ENCODE peak calls at places on chromosomes 11 and 22, in eight cellular contexts. F is GM12892; B is body of pancreas; O is GM03348; Y is right atrium auricular region; I is activated T-helper 1 cell treated with anti-CD3 and anti-CD28 coated beads, Interleukin-2, amount 50 U/mL, for 16 hours; Z is stimulated activated effector memory CD8-positive, alpha-beta T cell treated with anti-CD3 and anti-CD28 coated beads, Interleukin-12 subunit alpha, Interleukin-12 subunit beta, amount 100 ng/mL, for 72 hours; E is fibroblast of the conjunctiva. T is an unnamed sample.

GRCh38 chr22:42080287-42080686 is 787 bp downstream of the SMDT1 start:
- DNase-seq in I (no peak), B (peak), Y (no peak), O (peak), F (no peak), Z (no peak), E (no peak), T (no peak)

GRCh38 chr11:31801298-31801702 is 9.8 kb downstream of the PAX6 start:
- DNase-seq in E (no peak), F (no peak), B (no peak), O (no peak), Y (no peak), Z (no peak), I (no peak), T (no peak)

GRCh38 chr22:50699754-50700386 is 27.2 kb downstream of the SHANK3 start:
- DNase-seq in O (no peak), I (no peak), Y (no peak), E (no peak), Z (no peak), F (no peak), B (no peak), T (no peak)

GRCh38 chr11:44746894-44747293 is 20.1 kb downstream of the TSPAN18 start:
- DNase-seq in O (no peak), Y (no peak), I (no peak), E (no peak), B (no peak), F (no peak), Z (no peak), T (no peak)

GRCh38 chr11:120563698-120564572 is 52.4 kb downstream of the GRIK4 start:
- DNase-seq in B (no peak), Z (no peak), Y (no peak), E (no peak), O (no peak), F (no peak), I (no peak), T (no peak)

GRCh38 chr11:93945596-93945995 is 75.6 kb upstream of the HEPHL1 start:
- DNase-seq in Z (no peak), Y (no peak), B (no peak), I (no peak), E (no peak), O (no peak), F (no peak), T (no peak)

GRCh38 chr11:45335434-45335833 is 49.3 kb upstream of the SYT13 start:
- DNase-seq in O (no peak), B (no peak), E (no peak), F (no peak), Z (peak), Y (no peak), I (no peak), T (no peak)

GRCh38 chr11:2581931-2582435 is 117.8 kb downstream of the KCNQ1OT1 start:
- DNase-seq in Z (no peak), Y (no peak), O (no peak), E (no peak), I (no peak), F (no peak), B (peak), T (no peak)

GRCh38 chr22:35872451-35872850 is 154.8 kb downstream of the APOL5 start:
- DNase-seq in Z (no peak), E (no peak), B (no peak), F (no peak), I (no peak), O (no peak), Y (no peak), T (no peak)

GRCh38 chr22:35330258-35330861 is 30.7 kb downstream of the TOM1 start:
- DNase-seq in F (no peak), O (peak), I (peak), E (peak), Z (no peak), B (peak), Y (peak), T (no peak)

GRCh38 chr11:128508785-128509518 is 78.4 kb downstream of the ETS1 start:
- DNase-seq in B (no peak), E (no peak), Y (no peak), Z (no peak), F (no peak), I (no peak), O (no peak), T (no peak)

GRCh38 chr11:2882681-2883110 is 2.9 kb downstream of the CDKN1C start:
- DNase-seq in Y (no peak), E (no peak), B (no peak), Z (no peak), I (no peak), F (no peak), O (no peak), T (no peak)

GRCh38 chr11:33234397-33235168 is 22.6 kb upstream of the HIPK3 start:
- DNase-seq in O (no peak), Y (no peak), F (no peak), B (no peak), Z (no peak), I (no peak), E (no peak), T (no peak)

GRCh38 chr11:134528453-134528852 is 116.4 kb upstream of the B3GAT1 start:
- DNase-seq in B (no peak), I (no peak), Y (no peak), O (no peak), Z (no peak), E (no peak), F (no peak), T (peak)

GRCh38 chr22:21791635-21792625 is 56.3 kb upstream of the YPEL1 start:
- DNase-seq in Z (peak), F (no peak), O (no peak), E (no peak), I (peak), Y (peak), B (no peak), T (no peak)

GRCh38 chr22:36156515-36157419 is 3.8 kb downstream of the APOL3 start:
- DNase-seq in O (peak), E (peak), F (peak), Y (peak), Z (peak), I (peak), B (peak), T (no peak)

GRCh38 chr11:133907841-133908241 is 48.9 kb downstream of the IGSF9B start:
- DNase-seq in B (no peak), F (no peak), I (no peak), Y (no peak), O (no peak), E (no peak), Z (no peak), T (no peak)

GRCh38 chr11:28529540-28530410 is 421.6 kb downstream of the METTL15 start:
- DNase-seq in O (peak), B (no peak), Z (no peak), E (peak), F (no peak), Y (no peak), I (no peak), T (no peak)

GRCh38 chr11:72581067-72581466 is 93.2 kb downstream of the PDE2A start:
- DNase-seq in I (no peak), B (no peak), O (no peak), Y (no peak), Z (no peak), F (no peak), E (no peak), T (no peak)

GRCh38 chr11:1233351-1234053 is 10.6 kb downstream of the MUC5B start:
- DNase-seq in F (peak), I (no peak), E (no peak), Z (no peak), O (no peak), B (no peak), Y (no peak), T (no peak)

GRCh38 chr22:20652582-20652981 is 121.3 kb upstream of the SERPIND1 start:
- DNase-seq in Y (peak), E (no peak), Z (peak), F (no peak), O (no peak), I (no peak), B (no peak), T (no peak)

GRCh38 chr11:2378527-2379210 is 1.6 kb downstream of the CD81 start:
- DNase-seq in O (peak), E (peak), F (no peak), Z (no peak), Y (no peak), I (no peak), B (peak), T (no peak)

GRCh38 chr22:45271667-45272188 is 13.0 kb upstream of the UPK3A start:
- DNase-seq in F (no peak), E (no peak), Y (peak), O (no peak), I (no peak), B (peak), Z (no peak), T (no peak)

GRCh38 chr11:77654770-77655434 is 17.3 kb upstream of the CLNS1A start:
- DNase-seq in O (no peak), F (no peak), Y (no peak), Z (no peak), E (no peak), B (no peak), I (no peak), T (no peak)

GRCh38 chr11:85627332-85627997 is at the start of gene DLG2:
- DNase-seq in F (no peak), I (no peak), E (peak), O (peak), B (no peak), Y (no peak), Z (peak), T (no peak)

GRCh38 chr11:35714882-35715612 is 52.5 kb downstream of the TRIM44 start:
- DNase-seq in O (peak), I (no peak), Z (peak), Y (no peak), F (no peak), E (peak), B (no peak), T (no peak)

GRCh38 chr22:47154621-47155081 is 392.2 kb downstream of the TBC1D22A start:
- DNase-seq in Z (no peak), I (no peak), E (no peak), F (no peak), O (peak), Y (peak), B (peak), T (no peak)

GRCh38 chr11:115198301-115198700 is 305.9 kb downstream of the CADM1 start:
- DNase-seq in Z (no peak), O (no peak), F (no peak), E (no peak), I (no peak), B (no peak), Y (no peak), T (no peak)

GRCh38 chr11:92658733-92659132 is 310.7 kb upstream of the MTNR1B start:
- DNase-seq in F (no peak), I (no peak), Z (no peak), Y (no peak), B (no peak), O (no peak), E (no peak), T (no peak)